ENCODE peak calls at places on chromosomes 7 and 10, in five cellular contexts. One of them, this sample, is unnamed.

GRCh38 chr7:14806886-14807285 is 95.7 kb downstream of the DGKB start:
- DNase-seq in HCT116: no peak
- DNase-seq in GM12878: no peak
- DNase-seq in endothelial cell of umbilical vein: no peak
- DNase-seq in HepG2: no peak
- DNase-seq in this sample: no peak

GRCh38 chr7:98399462-98399861 is 1.4 kb downstream of the BAIAP2L1 start:
- DNase-seq in HCT116: no peak
- DNase-seq in GM12878: no peak
- DNase-seq in endothelial cell of umbilical vein: no peak
- DNase-seq in HepG2: no peak
- DNase-seq in this sample: no peak

GRCh38 chr7:2956526-2957368 is 86.9 kb downstream of the CARD11 start:
- DNase-seq in HCT116: peak; percentile 15
- DNase-seq in GM12878: no peak
- DNase-seq in endothelial cell of umbilical vein: peak; percentile 46
- DNase-seq in HepG2: no peak
- DNase-seq in this sample: peak; percentile 56

GRCh38 chr7:134831862-134832261 is 52.4 kb downstream of the CALD1 start:
- DNase-seq in HCT116: no peak
- DNase-seq in GM12878: no peak
- DNase-seq in endothelial cell of umbilical vein: no peak
- DNase-seq in HepG2: no peak
- DNase-seq in this sample: no peak

GRCh38 chr7:113087278-113087998 is 811 bp upstream of the GPR85 start:
- DNase-seq in HCT116: no peak
- DNase-seq in GM12878: no peak
- DNase-seq in endothelial cell of umbilical vein: peak; percentile 81
- DNase-seq in HepG2: peak; percentile 1
- DNase-seq in this sample: peak; percentile 96

GRCh38 chr10:112634096-112634830 is 187.2 kb downstream of the VTI1A start:
- DNase-seq in HCT116: no peak
- DNase-seq in GM12878: no peak
- DNase-seq in endothelial cell of umbilical vein: no peak
- DNase-seq in HepG2: no peak
- DNase-seq in this sample: no peak

GRCh38 chr7:2116903-2117680 is 115.7 kb downstream of the MAD1L1 start:
- DNase-seq in HCT116: no peak
- DNase-seq in GM12878: no peak
- DNase-seq in endothelial cell of umbilical vein: peak; percentile 53
- DNase-seq in HepG2: no peak
- DNase-seq in this sample: no peak

GRCh38 chr10:2856598-2856997 is 210.8 kb upstream of the PFKP start:
- DNase-seq in HCT116: no peak
- DNase-seq in GM12878: no peak
- DNase-seq in endothelial cell of umbilical vein: no peak
- DNase-seq in HepG2: no peak
- DNase-seq in this sample: no peak

GRCh38 chr10:61159253-61159652 is 215.3 kb upstream of the RHOBTB1 start:
- DNase-seq in HCT116: no peak
- DNase-seq in GM12878: no peak
- DNase-seq in endothelial cell of umbilical vein: no peak
- DNase-seq in HepG2: no peak
- DNase-seq in this sample: no peak

GRCh38 chr7:77200542-77200941 is 923 bp upstream of the FGL2 start:
- DNase-seq in HCT116: no peak
- DNase-seq in GM12878: no peak
- DNase-seq in endothelial cell of umbilical vein: no peak
- DNase-seq in HepG2: no peak
- DNase-seq in this sample: no peak

GRCh38 chr10:31977440-31978157 is 49.0 kb upstream of the ARHGAP12 start:
- DNase-seq in HCT116: no peak
- DNase-seq in GM12878: no peak
- DNase-seq in endothelial cell of umbilical vein: peak; percentile 89
- DNase-seq in HepG2: no peak
- DNase-seq in this sample: no peak

GRCh38 chr10:86068532-86069337 is 297.9 kb downstream of the GRID1 start:
- DNase-seq in HCT116: no peak
- DNase-seq in GM12878: no peak
- DNase-seq in endothelial cell of umbilical vein: no peak
- DNase-seq in HepG2: no peak
- DNase-seq in this sample: no peak

DNA sequence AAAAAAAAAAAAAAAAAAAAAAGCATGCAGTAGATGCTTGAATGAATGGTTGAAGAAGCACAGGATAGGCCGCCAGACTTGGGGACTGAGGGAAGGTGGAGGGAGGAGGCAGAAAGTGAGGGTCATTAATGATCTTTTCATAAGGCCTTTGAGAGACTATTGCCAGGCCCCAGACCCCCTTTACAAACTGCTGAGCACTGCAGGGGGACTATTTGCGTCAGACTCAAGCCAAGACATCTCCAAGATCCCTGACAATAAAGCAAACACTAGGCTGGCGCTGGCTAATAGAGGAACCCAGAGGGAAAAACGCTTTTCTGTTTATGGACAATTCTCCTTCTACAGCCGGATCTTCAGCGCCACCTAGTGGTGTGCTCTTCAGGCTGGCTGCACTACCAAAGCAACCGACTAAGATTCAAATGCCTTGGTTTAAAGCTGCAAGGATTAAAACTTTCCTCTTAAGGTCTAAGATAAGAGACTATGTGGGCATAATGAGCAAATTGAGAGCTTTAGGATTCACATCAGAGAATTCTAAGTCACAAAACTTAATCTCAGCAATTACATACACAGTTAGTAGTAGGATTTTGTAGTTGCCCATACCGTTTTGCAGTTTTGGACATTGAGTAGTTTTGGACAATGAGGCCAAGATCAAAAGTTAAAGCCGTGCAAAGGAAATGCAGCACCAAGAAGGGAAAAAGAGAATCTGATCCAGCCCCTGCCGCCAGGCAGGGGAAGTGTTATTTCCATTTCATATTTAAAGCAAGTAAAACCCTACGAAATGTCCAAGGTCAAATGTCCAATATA is 17.9 kb upstream of the AGK start:
- DNase-seq in HCT116: peak; percentile 48
- DNase-seq in GM12878: no peak
- DNase-seq in endothelial cell of umbilical vein: peak; percentile 67
- DNase-seq in HepG2: peak; percentile 47
- DNase-seq in this sample: peak; percentile 82
- TF ChIP-seq EZH2 in HCT116: no peak
- TF ChIP-seq EZH2 in GM12878: no peak
- TF ChIP-seq EZH2 in endothelial cell of umbilical vein: no peak
- TF ChIP-seq EZH2 in HepG2: no peak
- TF ChIP-seq EZH2 in this sample: no peak

GRCh38 chr10:72322280-72323058 is 32.2 kb downstream of the DNAJB12 start:
- DNase-seq in HCT116: peak; percentile 80
- DNase-seq in GM12878: no peak
- DNase-seq in endothelial cell of umbilical vein: peak; percentile 10
- DNase-seq in HepG2: no peak
- DNase-seq in this sample: no peak
- TF ChIP-seq POLR2A in HCT116: peak; percentile 21
- TF ChIP-seq POLR2A in GM12878: no peak
- TF ChIP-seq POLR2A in endothelial cell of umbilical vein: no peak
- TF ChIP-seq POLR2A in HepG2: no peak
- TF ChIP-seq POLR2A in this sample: no peak

GRCh38 chr10:76327441-76327840 is 896.0 kb downstream of the LRMDA start:
- DNase-seq in HCT116: no peak
- DNase-seq in GM12878: no peak
- DNase-seq in endothelial cell of umbilical vein: no peak
- DNase-seq in HepG2: no peak
- DNase-seq in this sample: no peak
- TF ChIP-seq EZH2 in HCT116: no peak
- TF ChIP-seq EZH2 in GM12878: no peak
- TF ChIP-seq EZH2 in endothelial cell of umbilical vein: no peak
- TF ChIP-seq EZH2 in HepG2: no peak
- TF ChIP-seq EZH2 in this sample: no peak

GRCh38 chr7:26153823-26154783 is 2.1 kb downstream of the NFE2L3 start:
- DNase-seq in HCT116: no peak
- DNase-seq in GM12878: no peak
- DNase-seq in endothelial cell of umbilical vein: peak; percentile 79
- DNase-seq in HepG2: no peak
- DNase-seq in this sample: peak; percentile 62
- TF ChIP-seq POLR2A in HCT116: no peak
- TF ChIP-seq POLR2A in GM12878: no peak
- TF ChIP-seq POLR2A in endothelial cell of umbilical vein: peak; percentile 39
- TF ChIP-seq POLR2A in HepG2: no peak
- TF ChIP-seq POLR2A in this sample: no peak

DNA sequence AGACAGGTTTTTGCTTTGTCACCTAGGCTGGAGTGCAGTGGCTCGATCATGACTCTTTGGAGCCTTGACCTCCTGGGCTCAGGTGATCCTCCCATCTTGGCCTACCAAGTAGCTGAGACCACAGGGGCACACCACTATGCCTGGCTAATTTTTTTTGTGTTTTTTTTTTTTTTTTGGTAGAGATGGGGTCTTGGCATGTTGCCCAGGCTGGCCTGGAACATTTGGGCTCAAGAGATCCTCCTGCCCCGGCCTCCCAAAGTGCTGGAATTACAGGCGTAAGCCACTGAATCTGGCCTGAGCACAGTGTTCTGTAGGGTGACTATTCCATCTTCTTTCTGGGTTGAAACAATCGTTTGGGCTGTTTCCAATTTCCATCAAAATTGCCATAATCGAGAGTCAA is 1.5 kb upstream of the MUC3A start:
- DNase-seq in HCT116: no peak
- DNase-seq in GM12878: no peak
- DNase-seq in endothelial cell of umbilical vein: no peak
- DNase-seq in HepG2: no peak
- DNase-seq in this sample: no peak
- TF ChIP-seq EZH2 in HCT116: no peak
- TF ChIP-seq EZH2 in GM12878: no peak
- TF ChIP-seq EZH2 in endothelial cell of umbilical vein: no peak
- TF ChIP-seq EZH2 in HepG2: no peak
- TF ChIP-seq EZH2 in this sample: no peak

GRCh38 chr10:130871406-130871805 is 440.1 kb downstream of the TCERG1L start:
- DNase-seq in HCT116: no peak
- DNase-seq in GM12878: no peak
- DNase-seq in endothelial cell of umbilical vein: no peak
- DNase-seq in HepG2: no peak
- DNase-seq in this sample: no peak
- TF ChIP-seq POLR2A in HCT116: no peak
- TF ChIP-seq POLR2A in GM12878: no peak
- TF ChIP-seq POLR2A in endothelial cell of umbilical vein: no peak
- TF ChIP-seq POLR2A in HepG2: no peak
- TF ChIP-seq POLR2A in this sample: no peak

DNA sequence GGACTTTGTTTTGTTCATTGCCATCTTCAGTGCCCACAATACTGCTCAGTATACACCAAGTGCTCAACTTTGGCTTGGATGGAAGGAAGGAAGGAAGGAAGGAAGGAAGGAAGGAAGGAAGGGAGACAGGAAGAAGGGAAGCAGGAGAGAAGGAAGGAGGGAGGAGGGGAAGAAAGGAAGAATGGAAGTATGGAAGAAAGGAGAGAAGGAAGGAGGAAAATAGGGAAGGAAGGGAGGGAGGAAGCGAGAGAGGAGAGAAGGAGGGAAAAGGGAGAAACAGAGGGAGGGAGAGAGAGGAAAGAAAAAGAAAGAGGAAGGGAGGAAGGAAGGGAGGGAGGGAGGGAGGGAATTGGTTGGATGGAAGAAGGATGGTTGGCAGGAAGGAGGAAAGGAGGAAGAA is 49.6 kb upstream of the ADO start:
- DNase-seq in HCT116: no peak
- DNase-seq in GM12878: no peak
- DNase-seq in endothelial cell of umbilical vein: no peak
- DNase-seq in HepG2: no peak
- DNase-seq in this sample: no peak
- TF ChIP-seq EZH2 in HCT116: no peak
- TF ChIP-seq EZH2 in GM12878: no peak
- TF ChIP-seq EZH2 in endothelial cell of umbilical vein: no peak
- TF ChIP-seq EZH2 in HepG2: no peak
- TF ChIP-seq EZH2 in this sample: no peak

GRCh38 chr10:104328916-104329710 is 9.2 kb downstream of the ITPRIP start:
- DNase-seq in HCT116: peak; percentile 94
- DNase-seq in GM12878: no peak
- DNase-seq in endothelial cell of umbilical vein: peak; percentile 86
- DNase-seq in HepG2: peak; percentile 23
- DNase-seq in this sample: peak; percentile 55
- TF ChIP-seq POLR2A in HCT116: no peak
- TF ChIP-seq POLR2A in GM12878: no peak
- TF ChIP-seq POLR2A in endothelial cell of umbilical vein: no peak
- TF ChIP-seq POLR2A in HepG2: no peak
- TF ChIP-seq POLR2A in this sample: no peak